ENCODE peak calls at places on chromosomes 6 and 20, in four cellular contexts. G is mucosa of gallbladder, Y is NCI-H774, O is transverse colon. A is an unnamed sample.

GRCh38 chr6:88161921-88162320 is 4.2 kb downstream of the CNR1 start:
- DNase-seq in Y (no peak), G (no peak), O (no peak), A (no peak)

GRCh38 chr6:13615802-13616140 is 636 bp downstream of the NOL7 start:
- DNase-seq in O (peak), Y (no peak), G (peak), A (no peak)

GRCh38 chr6:97394160-97394748 is 111.2 kb upstream of the MMS22L start:
- DNase-seq in G (peak), Y (peak), O (peak), A (no peak)

GRCh38 chr20:408843-409696 is 971 bp downstream of the RBCK1 start:
- DNase-seq in O (no peak), Y (no peak), G (no peak), A (no peak)

GRCh38 chr20:20946122-20946759 is 159.9 kb downstream of the LINC00237 start:
- DNase-seq in Y (no peak), O (no peak), G (no peak), A (no peak)

GRCh38 chr6:122673345-122673961 is 63.2 kb downstream of the PKIB start:
- DNase-seq in Y (no peak), G (no peak), O (no peak), A (no peak)

GRCh38 chr6:621916-622315 is 35.0 kb downstream of the HUS1B start:
- DNase-seq in O (no peak), G (no peak), Y (no peak), A (no peak)

GRCh38 chr6:16544006-16544405 is 217.3 kb downstream of the ATXN1 start:
- DNase-seq in G (peak), Y (no peak), O (no peak), A (no peak)

GRCh38 chr20:48357714-48358113 is 470.1 kb downstream of the PREX1 start:
- DNase-seq in Y (no peak), G (no peak), O (no peak), A (no peak)

GRCh38 chr20:38165966-38166706 is 1.1 kb upstream of the TGM2 start:
- DNase-seq in O (no peak), G (no peak), Y (no peak), A (no peak)

GRCh38 chr20:36847009-36847709 is 28.8 kb upstream of the TLDC2 start:
- DNase-seq in Y (no peak), O (peak), G (peak), A (peak)

GRCh38 chr6:27839303-27840081 is 72.7 kb downstream of the OR2B2 start:
- DNase-seq in G (peak), O (peak), Y (peak), A (no peak)

GRCh38 chr20:50711113-50711825 is 19.9 kb upstream of the RIPOR3 start:
- DNase-seq in O (no peak), G (no peak), Y (no peak), A (no peak)

GRCh38 chr20:51023617-51024155 is 779 bp upstream of the KCNG1 start:
- DNase-seq in O (no peak), G (no peak), Y (no peak), A (no peak)

GRCh38 chr6:23633986-23634385 is 492.0 kb upstream of the NRSN1 start:
- DNase-seq in Y (peak), G (no peak), O (no peak), A (no peak)

GRCh38 chr6:144953552-144954240 is 668.6 kb downstream of the UTRN start:
- DNase-seq in G (peak), O (no peak), Y (no peak), A (no peak)

GRCh38 chr20:10524643-10525042 is 89.5 kb downstream of the SLX4IP start:
- DNase-seq in O (no peak), Y (no peak), G (no peak), A (no peak)

GRCh38 chr20:24993337-24994185 is 1.0 kb upstream of the APMAP start:
- DNase-seq in Y (no peak), G (no peak), O (no peak), A (no peak)

GRCh38 chr20:20276806-20277530 is 90.9 kb upstream of the INSM1 start:
- DNase-seq in Y (no peak), O (no peak), G (no peak), A (no peak)

GRCh38 chr6:31385041-31385440 is 18.4 kb upstream of the MICA start:
- DNase-seq in G (no peak), Y (no peak), O (no peak), A (peak)

GRCh38 chr20:43658723-43659419 is 8.0 kb upstream of the MYBL2 start:
- DNase-seq in G (no peak), O (no peak), Y (no peak), A (no peak)

GRCh38 chr6:112622036-112622435 is 274.9 kb downstream of the RFPL4B start:
- DNase-seq in O (no peak), Y (no peak), G (no peak), A (no peak)

GRCh38 chr20:59751075-59751711 is 146.9 kb downstream of the PHACTR3 start:
- DNase-seq in Y (peak), O (peak), G (peak), A (no peak)

GRCh38 chr6:2793491-2794151 is 28.4 kb downstream of the WRNIP1 start:
- DNase-seq in Y (no peak), G (no peak), O (peak), A (peak)

GRCh38 chr6:38806833-38807232 is 91.7 kb downstream of the DNAH8 start:
- DNase-seq in Y (no peak), O (no peak), G (peak), A (no peak)

GRCh38 chr6:88380083-88380482 is 213.9 kb upstream of the CNR1 start:
- DNase-seq in Y (no peak), O (no peak), G (no peak), A (no peak)

GRCh38 chr6:42137192-42137753 is 5.1 kb downstream of the C6orf132 start:
- DNase-seq in O (peak), Y (no peak), G (peak), A (no peak)

GRCh38 chr6:136571065-136571464 is 20.8 kb upstream of the MAP7 start:
- DNase-seq in G (no peak), Y (no peak), O (no peak), A (no peak)

A was measured in esophagus muscularis mucosa.